ENCODE peak calls at places on chromosomes 7 and 10, in nine cellular contexts. V, O, K, B, C, L, U, Z and A are unnamed samples.

GRCh38 chr7:30470783-30471182 is 7.8 kb downstream of the NOD1 start:
- DNase-seq in V (no peak), O (no peak), K (no peak), B (no peak), C (peak; percentile 89), L (peak; percentile 85), U (no peak), Z (no peak), A (peak; percentile 65)

GRCh38 chr7:45681596-45682357 is 107.6 kb downstream of the ADCY1 start:
- DNase-seq in V (no peak), O (peak; percentile 36), K (no peak), B (no peak), C (no peak), L (no peak), U (no peak), Z (no peak), A (no peak)

GRCh38 chr10:131179386-131179785 is 132.1 kb downstream of the TCERG1L start:
- DNase-seq in V (no peak), O (no peak), K (no peak), B (no peak), C (no peak), L (no peak), U (no peak), Z (no peak), A (no peak)

GRCh38 chr7:142711722-142712616 is 37.3 kb upstream of the PRSS1 start:
- DNase-seq in V (no peak), O (no peak), K (no peak), B (no peak), C (peak; percentile 34), L (peak; percentile 21), U (peak; percentile 36), Z (peak; percentile 8), A (no peak)

GRCh38 chr7:69654381-69654780 is 56.1 kb downstream of the AUTS2 start:
- DNase-seq in V (no peak), O (peak; percentile 51), K (no peak), B (no peak), C (peak; percentile 36), L (no peak), U (no peak), Z (no peak), A (no peak)

GRCh38 chr10:119090968-119091367 is 10.4 kb upstream of the EIF3A start:
- DNase-seq in V (no peak), O (no peak), K (no peak), B (no peak), C (peak; percentile 85), L (peak; percentile 69), U (no peak), Z (peak; percentile 95), A (peak; percentile 65)

GRCh38 chr10:52379287-52379686 is 65.2 kb downstream of the DKK1 start:
- DNase-seq in V (no peak), O (no peak), K (no peak), B (no peak), C (no peak), L (no peak), U (no peak), Z (no peak), A (no peak)

GRCh38 chr7:11607676-11608075 is 224.3 kb downstream of the THSD7A start:
- DNase-seq in V (no peak), O (no peak), K (no peak), B (no peak), C (no peak), L (no peak), U (no peak), Z (no peak), A (no peak)

GRCh38 chr10:48446785-48447184 is 140.3 kb downstream of the MAPK8 start:
- DNase-seq in V (no peak), O (peak; percentile 26), K (no peak), B (no peak), C (no peak), L (no peak), U (no peak), Z (no peak), A (no peak)

GRCh38 chr10:14086596-14086995 is 244.1 kb downstream of the FRMD4A start:
- DNase-seq in V (no peak), O (no peak), K (peak; percentile 11), B (no peak), C (peak; percentile 56), L (peak; percentile 52), U (no peak), Z (no peak), A (no peak)

GRCh38 chr10:79061441-79062315 is 7.1 kb upstream of the ZMIZ1 start:
- DNase-seq in V (no peak), O (peak; percentile 33), K (no peak), B (peak; percentile 39), C (no peak), L (no peak), U (no peak), Z (no peak), A (no peak)

GRCh38 chr7:117673839-117674238 is 194.0 kb downstream of the CFTR start:
- DNase-seq in V (no peak), O (no peak), K (no peak), B (no peak), C (peak; percentile 73), L (peak; percentile 45), U (peak; percentile 5), Z (peak; percentile 37), A (no peak)

GRCh38 chr7:157508477-157508881 is 171.7 kb downstream of the DNAJB6 start:
- DNase-seq in V (no peak), O (peak; percentile 15), K (no peak), B (no peak), C (no peak), L (no peak), U (no peak), Z (no peak), A (no peak)

GRCh38 chr10:89001428-89002072 is 11.0 kb downstream of the FAS start:
- DNase-seq in V (no peak), O (no peak), K (no peak), B (no peak), C (peak; percentile 34), L (peak; percentile 14), U (no peak), Z (no peak), A (no peak)

GRCh38 chr10:97228130-97228774 is 42.5 kb upstream of the SLIT1 start:
- DNase-seq in V (no peak), O (no peak), K (no peak), B (no peak), C (no peak), L (no peak), U (no peak), Z (no peak), A (no peak)

GRCh38 chr10:104318096-104318725 is 20.1 kb downstream of the ITPRIP start:
- DNase-seq in V (no peak), O (peak; percentile 47), K (no peak), B (no peak), C (no peak), L (no peak), U (no peak), Z (no peak), A (no peak)

GRCh38 chr10:98296514-98296913 is 28.5 kb upstream of the LOXL4 start:
- DNase-seq in V (no peak), O (no peak), K (no peak), B (no peak), C (peak; percentile 12), L (no peak), U (no peak), Z (peak; percentile 80), A (no peak)

GRCh38 chr7:73507556-73507955 is 14.5 kb downstream of the BAZ1B start:
- DNase-seq in V (no peak), O (no peak), K (no peak), B (no peak), C (no peak), L (no peak), U (no peak), Z (no peak), A (no peak)

DNA sequence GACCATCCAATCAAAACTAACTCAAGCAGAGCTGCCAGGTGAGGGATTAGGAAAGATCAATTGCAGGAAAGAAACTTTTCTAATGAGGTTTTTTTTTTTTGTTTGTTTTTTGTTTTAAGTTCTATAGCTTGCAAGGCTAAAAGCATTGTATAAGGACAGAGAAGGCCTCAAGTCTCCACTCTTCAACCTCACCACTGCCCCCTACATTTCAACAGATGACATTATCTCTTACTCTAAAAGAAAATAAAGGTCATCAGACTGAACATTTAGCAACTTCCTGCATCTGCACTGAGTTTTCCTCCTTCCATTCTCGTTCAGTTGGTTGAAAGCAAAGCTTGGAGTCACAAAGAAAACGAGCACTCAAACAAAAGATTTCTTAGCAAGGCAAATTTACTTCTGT is 45.2 kb upstream of the EXOC4 start:
- DNase-seq in V (no peak), O (no peak), K (no peak), B (no peak), C (peak; percentile 17), L (no peak), U (no peak), Z (no peak), A (no peak)
- TF ChIP-seq CTCF in V (no peak), O (peak; percentile 6), K (peak; percentile 25), B (no peak), C (no peak), L (peak; percentile 28), U (peak; percentile 40), Z (peak; percentile 17), A (no peak)

DNA sequence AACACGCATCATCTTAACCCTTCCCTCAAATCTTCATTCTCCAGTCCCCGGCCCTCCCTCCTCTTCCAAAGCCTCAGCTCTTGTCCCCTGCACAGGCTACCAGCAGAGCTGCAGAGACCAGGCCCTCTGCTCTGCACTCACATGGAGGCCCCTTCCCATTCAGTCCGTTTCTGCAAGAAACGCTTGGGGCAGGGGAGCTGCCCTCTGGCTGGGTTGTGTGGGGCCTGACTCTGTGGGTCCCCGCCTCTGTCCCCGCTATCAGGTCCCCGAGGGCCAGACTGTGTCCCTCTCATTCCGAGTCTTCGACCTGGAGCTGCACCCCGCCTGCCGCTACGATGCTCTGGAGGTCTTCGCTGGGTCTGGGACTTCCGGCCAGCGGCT is 1.5 kb downstream of the PCOLCE start:
- DNase-seq in V (no peak), O (no peak), K (no peak), B (no peak), C (peak; percentile 48), L (no peak), U (no peak), Z (no peak), A (no peak)
- H3K4me3 ChIP-seq in V (peak overlapping the region; percentile 98), O (peak overlapping the region; percentile 80), K (peak overlapping the region; percentile 94), B (peak overlapping the region; percentile 32), C (peak overlapping the region; percentile 88), L (peak overlapping the region; percentile 82), U (peak overlapping the region; percentile 76), Z (no peak overlapping the region), A (peak overlapping the region; percentile 94)

GRCh38 chr7:113015038-113015645 is 71.5 kb downstream of the GPR85 start:
- DNase-seq in V (no peak), O (no peak), K (no peak), B (no peak), C (peak; percentile 70), L (peak; percentile 29), U (peak; percentile 55), Z (peak; percentile 27), A (no peak)
- TF ChIP-seq CTCF in V (peak; percentile 20), O (peak; percentile 47), K (peak; percentile 60), B (no peak), C (no peak), L (peak; percentile 30), U (peak; percentile 90), Z (peak; percentile 58), A (peak; percentile 54)

DNA sequence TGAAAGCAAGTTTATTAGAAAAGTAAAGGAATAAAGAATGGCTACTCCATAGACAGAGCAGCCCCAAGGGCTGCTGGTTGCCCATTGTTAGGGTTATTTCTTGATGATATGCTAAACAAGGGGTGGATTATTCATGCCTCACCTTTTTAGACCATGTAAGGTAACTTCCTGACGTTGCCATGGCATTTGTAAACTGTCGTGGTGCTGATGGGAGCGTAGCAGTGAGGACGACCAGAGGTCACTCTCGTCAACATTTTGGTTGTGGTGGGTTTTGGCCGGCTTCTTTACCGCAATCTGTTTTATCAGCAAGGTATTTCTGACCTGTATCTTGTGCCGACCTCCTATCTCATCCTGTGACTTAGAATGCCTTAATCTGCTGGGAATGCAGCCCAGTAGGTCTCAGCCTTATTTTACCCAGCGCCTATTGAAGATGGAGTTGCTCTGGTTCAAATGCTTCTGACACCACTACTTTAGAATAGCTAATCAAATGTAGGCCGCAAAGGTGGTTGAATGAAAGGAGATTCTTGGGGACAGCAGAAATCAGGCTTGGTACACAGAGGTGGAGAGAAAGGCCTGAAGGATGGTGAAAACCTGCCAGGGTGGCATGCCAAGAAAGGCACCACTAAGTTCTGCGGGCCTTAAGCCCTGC is 17.9 kb upstream of the SMO start:
- DNase-seq in V (no peak), O (no peak), K (no peak), B (no peak), C (no peak), L (no peak), U (no peak), Z (no peak), A (no peak)
- H3K4me3 ChIP-seq in V (no peak overlapping the region), O (no peak overlapping the region), K (no peak overlapping the region), B (no peak overlapping the region), C (no peak overlapping the region), L (no peak overlapping the region), U (no peak overlapping the region), Z (no peak overlapping the region), A (no peak overlapping the region)